ENCODE peak calls at places on chromosome 12, in nine cellular contexts. Q is DMS153; F is GM20000; B is non-pigmented ciliary epithelial cell; J is iris pigment epithelial cell; E is heart right ventricle; S is stimulated activated naive CD4-positive, alpha-beta T cell treated with Interleukin-2 at 50 U/mL for 16 hours; U is left ventricle myocardium superior; D is GM23248. L is an unnamed sample.

GRCh38 chr12:14239935-14240872 is 125.3 kb upstream of the ATF7IP start:
- DNase-seq in Q (no peak), F (no peak), B (no peak), J (no peak), E (no peak), S (no peak), U (no peak), D (no peak), L (peak)

GRCh38 chr12:109760930-109761630 is 47.5 kb downstream of the FAM222A start:
- DNase-seq in Q (no peak), F (no peak), B (no peak), J (no peak), E (no peak), S (no peak), U (peak), D (no peak), L (peak)

GRCh38 chr12:31853520-31853919 is 105.7 kb upstream of the RESF1 start:
- DNase-seq in Q (no peak), F (no peak), B (no peak), J (peak), E (no peak), S (no peak), U (no peak), D (no peak), L (no peak)

GRCh38 chr12:11794311-11794710 is 144.8 kb downstream of the ETV6 start:
- DNase-seq in Q (no peak), F (no peak), B (no peak), J (no peak), E (peak), S (no peak), U (peak), D (no peak), L (no peak)

GRCh38 chr12:114190971-114191370 is 215.0 kb downstream of the TBX5 start:
- DNase-seq in Q (no peak), F (no peak), B (no peak), J (no peak), E (no peak), S (no peak), U (no peak), D (no peak), L (no peak)

GRCh38 chr12:98424726-98425401 is 90.5 kb upstream of the TMPO start:
- DNase-seq in Q (peak), F (peak), B (peak), J (peak), E (peak), S (peak), U (peak), D (peak), L (peak)

GRCh38 chr12:27276275-27276674 is 32.2 kb downstream of the STK38L start:
- DNase-seq in Q (no peak), F (no peak), B (no peak), J (no peak), E (no peak), S (no peak), U (no peak), D (no peak), L (no peak)

GRCh38 chr12:76874491-76875190 is 4.2 kb downstream of the CSRP2 start:
- DNase-seq in Q (no peak), F (no peak), B (no peak), J (no peak), E (no peak), S (no peak), U (no peak), D (no peak), L (no peak)

GRCh38 chr12:92022093-92022492 is 123.6 kb downstream of the BTG1 start:
- DNase-seq in Q (no peak), F (no peak), B (no peak), J (no peak), E (no peak), S (no peak), U (no peak), D (no peak), L (no peak)

GRCh38 chr12:12549426-12549825 is 13.2 kb downstream of the DUSP16 start:
- DNase-seq in Q (no peak), F (no peak), B (no peak), J (no peak), E (no peak), S (no peak), U (no peak), D (no peak), L (no peak)

GRCh38 chr12:32568241-32568640 is 110.9 kb upstream of the DNM1L start:
- DNase-seq in Q (no peak), F (no peak), B (peak), J (peak), E (no peak), S (no peak), U (no peak), D (peak), L (no peak)

GRCh38 chr12:116882742-116883141 is 1.5 kb upstream of the HRK start:
- DNase-seq in Q (no peak), F (peak), B (no peak), J (peak), E (no peak), S (no peak), U (no peak), D (peak), L (no peak)

GRCh38 chr12:128712622-128713021 is 111.1 kb downstream of the SLC15A4 start:
- DNase-seq in Q (no peak), F (no peak), B (no peak), J (no peak), E (no peak), S (no peak), U (no peak), D (no peak), L (no peak)

GRCh38 chr12:103569278-103569677 is 17.8 kb upstream of the STAB2 start:
- DNase-seq in Q (no peak), F (no peak), B (no peak), J (no peak), E (no peak), S (no peak), U (no peak), D (no peak), L (no peak)